ENCODE peak calls at places on chromosomes 4 and X, in seven cellular contexts. One of them, this sample, is unnamed.

GRCh38 chr4:184860018-184860530 is 34.3 kb upstream of the ACSL1 start:
- DNase-seq in H1: no peak
- DNase-seq in foreskin fibroblast: no peak
- DNase-seq in GM23338: no peak
- DNase-seq in endothelial cell: no peak
- DNase-seq in left ventricle myocardium inferior: no peak
- DNase-seq in ascending aorta: no peak
- DNase-seq in this sample: peak; percentile 32

GRCh38 chr4:40238700-40239548 is 42.1 kb downstream of the RHOH start:
- DNase-seq in H1: no peak
- DNase-seq in foreskin fibroblast: no peak
- DNase-seq in GM23338: peak; percentile 56
- DNase-seq in endothelial cell: no peak
- DNase-seq in left ventricle myocardium inferior: no peak
- DNase-seq in ascending aorta: no peak
- DNase-seq in this sample: no peak

GRCh38 chr4:98484031-98484430 is 174.4 kb downstream of the TSPAN5 start:
- DNase-seq in H1: no peak
- DNase-seq in foreskin fibroblast: no peak
- DNase-seq in GM23338: no peak
- DNase-seq in endothelial cell: no peak
- DNase-seq in left ventricle myocardium inferior: no peak
- DNase-seq in ascending aorta: no peak
- DNase-seq in this sample: no peak

GRCh38 chr4:147118523-147118922 is 172.9 kb upstream of the TTC29 start:
- DNase-seq in H1: no peak
- DNase-seq in foreskin fibroblast: peak; percentile 20
- DNase-seq in GM23338: no peak
- DNase-seq in endothelial cell: no peak
- DNase-seq in left ventricle myocardium inferior: no peak
- DNase-seq in ascending aorta: no peak
- DNase-seq in this sample: peak; percentile 15

GRCh38 chr4:122379239-122379638 is 428 bp downstream of the ADAD1 start:
- DNase-seq in H1: no peak
- DNase-seq in foreskin fibroblast: no peak
- DNase-seq in GM23338: no peak
- DNase-seq in endothelial cell: no peak
- DNase-seq in left ventricle myocardium inferior: no peak
- DNase-seq in ascending aorta: no peak
- DNase-seq in this sample: no peak

GRCh38 chrX:40402771-40403533 is 177.8 kb upstream of the ATP6AP2 start:
- DNase-seq in H1: no peak
- DNase-seq in foreskin fibroblast: peak; percentile 33
- DNase-seq in GM23338: no peak
- DNase-seq in endothelial cell: no peak
- DNase-seq in left ventricle myocardium inferior: no peak
- DNase-seq in ascending aorta: no peak
- DNase-seq in this sample: no peak

GRCh38 chr4:64158648-64159326 is 250.5 kb downstream of the TECRL start:
- DNase-seq in H1: peak; percentile 58
- DNase-seq in foreskin fibroblast: no peak
- DNase-seq in GM23338: peak; percentile 86
- DNase-seq in endothelial cell: peak; percentile 61
- DNase-seq in left ventricle myocardium inferior: no peak
- DNase-seq in ascending aorta: no peak
- DNase-seq in this sample: peak; percentile 54

GRCh38 chrX:110003167-110004156 is 548 bp downstream of the TMEM164 start:
- DNase-seq in H1: no peak
- DNase-seq in foreskin fibroblast: no peak
- DNase-seq in GM23338: peak; percentile 30
- DNase-seq in endothelial cell: peak; percentile 3
- DNase-seq in left ventricle myocardium inferior: peak; percentile 18
- DNase-seq in ascending aorta: no peak
- DNase-seq in this sample: no peak

GRCh38 chrX:132153166-132153565 is 25.3 kb upstream of the FRMD7 start:
- DNase-seq in H1: no peak
- DNase-seq in foreskin fibroblast: no peak
- DNase-seq in GM23338: no peak
- DNase-seq in endothelial cell: no peak
- DNase-seq in left ventricle myocardium inferior: no peak
- DNase-seq in ascending aorta: no peak
- DNase-seq in this sample: no peak

GRCh38 chr4:144985536-144985935 is 112.5 kb downstream of the ANAPC10 start:
- DNase-seq in H1: no peak
- DNase-seq in foreskin fibroblast: peak; percentile 6
- DNase-seq in GM23338: no peak
- DNase-seq in endothelial cell: no peak
- DNase-seq in left ventricle myocardium inferior: no peak
- DNase-seq in ascending aorta: no peak
- DNase-seq in this sample: no peak

GRCh38 chrX:43655151-43655676 is 885 bp upstream of the MAOA start:
- DNase-seq in H1: peak; percentile 51
- DNase-seq in foreskin fibroblast: peak; percentile 35
- DNase-seq in GM23338: peak; percentile 48
- DNase-seq in endothelial cell: peak; percentile 19
- DNase-seq in left ventricle myocardium inferior: peak; percentile 24
- DNase-seq in ascending aorta: no peak
- DNase-seq in this sample: no peak

GRCh38 chr4:43453058-43453457 is 560.5 kb downstream of the GRXCR1 start:
- DNase-seq in H1: no peak
- DNase-seq in foreskin fibroblast: no peak
- DNase-seq in GM23338: no peak
- DNase-seq in endothelial cell: no peak
- DNase-seq in left ventricle myocardium inferior: no peak
- DNase-seq in ascending aorta: no peak
- DNase-seq in this sample: no peak

GRCh38 chr4:19492611-19493010 is 759.1 kb upstream of the SLIT2 start:
- DNase-seq in H1: no peak
- DNase-seq in foreskin fibroblast: no peak
- DNase-seq in GM23338: no peak
- DNase-seq in endothelial cell: no peak
- DNase-seq in left ventricle myocardium inferior: no peak
- DNase-seq in ascending aorta: no peak
- DNase-seq in this sample: no peak

GRCh38 chr4:19178835-19179234 is 1072.9 kb upstream of the SLIT2 start:
- DNase-seq in H1: no peak
- DNase-seq in foreskin fibroblast: no peak
- DNase-seq in GM23338: no peak
- DNase-seq in endothelial cell: no peak
- DNase-seq in left ventricle myocardium inferior: no peak
- DNase-seq in ascending aorta: no peak
- DNase-seq in this sample: no peak

GRCh38 chr4:176883681-176884418 is 91.1 kb upstream of the VEGFC start:
- DNase-seq in H1: no peak
- DNase-seq in foreskin fibroblast: peak; percentile 89
- DNase-seq in GM23338: no peak
- DNase-seq in endothelial cell: no peak
- DNase-seq in left ventricle myocardium inferior: no peak
- DNase-seq in ascending aorta: no peak
- DNase-seq in this sample: no peak

GRCh38 chrX:47662144-47662657 is 3.2 kb upstream of the UXT start:
- DNase-seq in H1: no peak
- DNase-seq in foreskin fibroblast: peak; percentile 86
- DNase-seq in GM23338: no peak
- DNase-seq in endothelial cell: no peak
- DNase-seq in left ventricle myocardium inferior: no peak
- DNase-seq in ascending aorta: no peak
- DNase-seq in this sample: no peak

GRCh38 chrX:15515931-15516330 is 15.3 kb downstream of the BMX start:
- DNase-seq in H1: no peak
- DNase-seq in foreskin fibroblast: no peak
- DNase-seq in GM23338: peak; percentile 3
- DNase-seq in endothelial cell: peak; percentile 16
- DNase-seq in left ventricle myocardium inferior: no peak
- DNase-seq in ascending aorta: no peak
- DNase-seq in this sample: no peak

GRCh38 chrX:37998586-37999267 is 7.6 kb upstream of the SYTL5 start:
- DNase-seq in H1: no peak
- DNase-seq in foreskin fibroblast: peak; percentile 57
- DNase-seq in GM23338: no peak
- DNase-seq in endothelial cell: no peak
- DNase-seq in left ventricle myocardium inferior: no peak
- DNase-seq in ascending aorta: no peak
- DNase-seq in this sample: no peak

GRCh38 chrX:69210513-69211065 is 45.3 kb upstream of the PJA1 start:
- DNase-seq in H1: no peak
- DNase-seq in foreskin fibroblast: no peak
- DNase-seq in GM23338: no peak
- DNase-seq in endothelial cell: no peak
- DNase-seq in left ventricle myocardium inferior: no peak
- DNase-seq in ascending aorta: no peak
- DNase-seq in this sample: no peak

GRCh38 chrX:2666491-2666890 is 24.6 kb upstream of the CD99 start:
- DNase-seq in H1: no peak
- DNase-seq in foreskin fibroblast: no peak
- DNase-seq in GM23338: no peak
- DNase-seq in endothelial cell: no peak
- DNase-seq in left ventricle myocardium inferior: no peak
- DNase-seq in ascending aorta: no peak
- DNase-seq in this sample: no peak

GRCh38 chrX:41779058-41779564 is 55.1 kb downstream of the GPR82 start:
- DNase-seq in H1: no peak
- DNase-seq in foreskin fibroblast: peak; percentile 64
- DNase-seq in GM23338: no peak
- DNase-seq in endothelial cell: no peak
- DNase-seq in left ventricle myocardium inferior: no peak
- DNase-seq in ascending aorta: no peak
- DNase-seq in this sample: no peak

GRCh38 chrX:15989716-15990115 is 133.6 kb upstream of the GRPR start:
- DNase-seq in H1: no peak
- DNase-seq in foreskin fibroblast: no peak
- DNase-seq in GM23338: no peak
- DNase-seq in endothelial cell: no peak
- DNase-seq in left ventricle myocardium inferior: no peak
- DNase-seq in ascending aorta: no peak
- DNase-seq in this sample: no peak

GRCh38 chr4:39637572-39638357 is 900 bp downstream of the SMIM14 start:
- DNase-seq in H1: peak; percentile 55
- DNase-seq in foreskin fibroblast: peak; percentile 70
- DNase-seq in GM23338: peak; percentile 95
- DNase-seq in endothelial cell: peak; percentile 52
- DNase-seq in left ventricle myocardium inferior: peak; percentile 60
- DNase-seq in ascending aorta: no peak
- DNase-seq in this sample: peak; percentile 21

GRCh38 chr4:749771-750666 is 44.4 kb downstream of the PCGF3 start:
- DNase-seq in H1: no peak
- DNase-seq in foreskin fibroblast: no peak
- DNase-seq in GM23338: no peak
- DNase-seq in endothelial cell: no peak
- DNase-seq in left ventricle myocardium inferior: no peak
- DNase-seq in ascending aorta: no peak
- DNase-seq in this sample: no peak

GRCh38 chr4:123811763-123812390 is 415.3 kb downstream of the SPRY1 start:
- DNase-seq in H1: no peak
- DNase-seq in foreskin fibroblast: no peak
- DNase-seq in GM23338: no peak
- DNase-seq in endothelial cell: no peak
- DNase-seq in left ventricle myocardium inferior: no peak
- DNase-seq in ascending aorta: no peak
- DNase-seq in this sample: no peak

GRCh38 chrX:42673411-42673810 is 104.6 kb downstream of the PPP1R2C start:
- DNase-seq in H1: no peak
- DNase-seq in foreskin fibroblast: no peak
- DNase-seq in GM23338: no peak
- DNase-seq in endothelial cell: no peak
- DNase-seq in left ventricle myocardium inferior: no peak
- DNase-seq in ascending aorta: no peak
- DNase-seq in this sample: no peak

GRCh38 chr4:22435652-22436051 is 80.2 kb downstream of the ADGRA3 start:
- DNase-seq in H1: no peak
- DNase-seq in foreskin fibroblast: no peak
- DNase-seq in GM23338: no peak
- DNase-seq in endothelial cell: no peak
- DNase-seq in left ventricle myocardium inferior: no peak
- DNase-seq in ascending aorta: no peak
- DNase-seq in this sample: no peak

GRCh38 chr4:22439947-22440346 is 75.9 kb downstream of the ADGRA3 start:
- DNase-seq in H1: no peak
- DNase-seq in foreskin fibroblast: no peak
- DNase-seq in GM23338: no peak
- DNase-seq in endothelial cell: no peak
- DNase-seq in left ventricle myocardium inferior: no peak
- DNase-seq in ascending aorta: no peak
- DNase-seq in this sample: no peak

GRCh38 chr4:22430626-22431025 is 85.2 kb downstream of the ADGRA3 start:
- DNase-seq in H1: no peak
- DNase-seq in foreskin fibroblast: no peak
- DNase-seq in GM23338: no peak
- DNase-seq in endothelial cell: no peak
- DNase-seq in left ventricle myocardium inferior: no peak
- DNase-seq in ascending aorta: no peak
- DNase-seq in this sample: no peak

DNA sequence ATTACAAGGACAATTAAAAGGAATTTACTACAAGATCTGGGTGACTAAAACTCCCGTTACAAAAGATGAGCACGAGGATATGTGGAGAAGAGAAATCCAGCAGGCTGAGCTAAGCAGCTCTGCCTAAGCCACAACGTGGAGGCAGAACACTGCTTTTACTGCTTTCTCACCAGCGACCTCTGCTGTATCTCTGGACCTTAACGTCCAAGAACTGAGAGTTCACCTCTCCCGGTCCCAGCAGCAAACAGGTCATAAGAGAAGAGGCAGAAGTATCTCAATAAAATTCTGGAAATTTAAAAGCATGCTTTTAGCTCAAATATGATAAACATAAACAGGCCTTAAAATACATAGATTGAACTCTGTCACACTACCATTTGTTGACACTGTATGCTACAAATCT is 81.0 kb downstream of the ADGRA3 start:
- DNase-seq in H1: no peak
- DNase-seq in foreskin fibroblast: peak; percentile 35
- DNase-seq in GM23338: peak; percentile 83
- DNase-seq in endothelial cell: peak; percentile 54
- DNase-seq in left ventricle myocardium inferior: no peak
- DNase-seq in ascending aorta: no peak
- DNase-seq in this sample: peak; percentile 6
- TF ChIP-seq CTCF in H1: peak; percentile 35
- TF ChIP-seq CTCF in foreskin fibroblast: peak; percentile 62
- TF ChIP-seq CTCF in GM23338: peak; percentile 69
- TF ChIP-seq CTCF in endothelial cell: no peak
- TF ChIP-seq CTCF in left ventricle myocardium inferior: peak; percentile 52
- TF ChIP-seq CTCF in ascending aorta: no peak
- TF ChIP-seq CTCF in this sample: peak; percentile 42

GRCh38 chr4:41468122-41468521 is 69.8 kb upstream of the LIMCH1 start:
- DNase-seq in H1: no peak
- DNase-seq in foreskin fibroblast: no peak
- DNase-seq in GM23338: no peak
- DNase-seq in endothelial cell: no peak
- DNase-seq in left ventricle myocardium inferior: no peak
- DNase-seq in ascending aorta: no peak
- DNase-seq in this sample: no peak
- TF ChIP-seq CTCF in H1: no peak
- TF ChIP-seq CTCF in foreskin fibroblast: no peak
- TF ChIP-seq CTCF in GM23338: no peak
- TF ChIP-seq CTCF in endothelial cell: no peak
- TF ChIP-seq CTCF in left ventricle myocardium inferior: no peak
- TF ChIP-seq CTCF in ascending aorta: no peak
- TF ChIP-seq CTCF in this sample: no peak

GRCh38 chr4:77142642-77143020 is 14.4 kb upstream of the CCNG2 start:
- DNase-seq in H1: no peak
- DNase-seq in foreskin fibroblast: no peak
- DNase-seq in GM23338: no peak
- DNase-seq in endothelial cell: no peak
- DNase-seq in left ventricle myocardium inferior: no peak
- DNase-seq in ascending aorta: no peak
- DNase-seq in this sample: no peak
- TF ChIP-seq CTCF in H1: no peak
- TF ChIP-seq CTCF in foreskin fibroblast: no peak
- TF ChIP-seq CTCF in GM23338: no peak
- TF ChIP-seq CTCF in endothelial cell: no peak
- TF ChIP-seq CTCF in left ventricle myocardium inferior: no peak
- TF ChIP-seq CTCF in ascending aorta: no peak
- TF ChIP-seq CTCF in this sample: no peak

GRCh38 chrX:151713859-151714258 is 2.0 kb upstream of the FATE1 start:
- DNase-seq in H1: peak; percentile 63
- DNase-seq in foreskin fibroblast: no peak
- DNase-seq in GM23338: peak; percentile 62
- DNase-seq in endothelial cell: peak; percentile 54
- DNase-seq in left ventricle myocardium inferior: no peak
- DNase-seq in ascending aorta: no peak
- DNase-seq in this sample: peak; percentile 13
- TF ChIP-seq CTCF in H1: peak; percentile 56
- TF ChIP-seq CTCF in foreskin fibroblast: peak; percentile 38
- TF ChIP-seq CTCF in GM23338: peak; percentile 79
- TF ChIP-seq CTCF in endothelial cell: peak; percentile 56
- TF ChIP-seq CTCF in left ventricle myocardium inferior: peak; percentile 58
- TF ChIP-seq CTCF in ascending aorta: no peak
- TF ChIP-seq CTCF in this sample: peak; percentile 10

This sample was measured in GM20000.